ENCODE peak calls at places on chromosomes 16 and 17, in seven cellular contexts. W is AG04450, F is upper lobe of right lung, K is neural progenitor cell, I is fibroblast of the aortic adventitia, Y is cardiac muscle cell, O is tibial artery. E is an unnamed sample.

GRCh38 chr17:65801513-65801912 is 240.1 kb upstream of the AXIN2 start:
- DNase-seq in W (no peak), F (no peak), Y (no peak), O (no peak), I (no peak), K (no peak), E (no peak)

GRCh38 chr17:40450175-40450574 is 6.9 kb downstream of the IGFBP4 start:
- DNase-seq in W (no peak), F (no peak), O (no peak), K (peak; percentile 49), Y (no peak), I (peak; percentile 55), E (no peak)

GRCh38 chr16:6031567-6031966 is 934.0 kb upstream of the EEF2KMT start:
- DNase-seq in F (no peak), W (no peak), I (no peak), K (no peak), O (no peak), Y (no peak), E (no peak)

GRCh38 chr16:15509593-15510520 is 75.5 kb downstream of the BMERB1 start:
- DNase-seq in K (peak; percentile 52), Y (no peak), F (no peak), I (peak; percentile 21), W (no peak), O (no peak), E (peak; percentile 83)

GRCh38 chr17:82531431-82531881 is 11.9 kb downstream of the FOXK2 start:
- DNase-seq in O (no peak), Y (no peak), W (peak; percentile 48), I (peak; percentile 49), K (no peak), F (no peak), E (peak; percentile 78)

GRCh38 chr16:53745126-53745525 is 41.2 kb downstream of the FTO start:
- DNase-seq in I (peak; percentile 76), W (no peak), Y (no peak), F (no peak), O (no peak), K (no peak), E (no peak)

GRCh38 chr17:68089881-68090280 is 54.3 kb downstream of the KPNA2 start:
- DNase-seq in O (peak; percentile 41), I (no peak), Y (no peak), W (no peak), K (no peak), F (peak; percentile 72), E (no peak)

GRCh38 chr17:31252741-31253140 is 44.3 kb downstream of the OMG start:
- DNase-seq in W (no peak), Y (no peak), K (no peak), I (no peak), O (no peak), F (no peak), E (no peak)

GRCh38 chr16:84359326-84359725 is 9.0 kb upstream of the ATP2C2 start:
- DNase-seq in Y (no peak), W (no peak), F (no peak), K (no peak), I (no peak), O (no peak), E (no peak)

GRCh38 chr16:84361546-84361945 is 6.8 kb upstream of the ATP2C2 start:
- DNase-seq in K (no peak), Y (no peak), W (no peak), O (no peak), I (no peak), F (no peak), E (no peak)

GRCh38 chr16:84358601-84359295 is 9.6 kb upstream of the ATP2C2 start:
- DNase-seq in W (no peak), O (no peak), F (no peak), I (no peak), Y (no peak), K (no peak), E (no peak)

GRCh38 chr16:84360748-84361147 is 7.6 kb upstream of the ATP2C2 start:
- DNase-seq in O (no peak), W (no peak), K (no peak), I (no peak), Y (no peak), F (no peak), E (no peak)

DNA sequence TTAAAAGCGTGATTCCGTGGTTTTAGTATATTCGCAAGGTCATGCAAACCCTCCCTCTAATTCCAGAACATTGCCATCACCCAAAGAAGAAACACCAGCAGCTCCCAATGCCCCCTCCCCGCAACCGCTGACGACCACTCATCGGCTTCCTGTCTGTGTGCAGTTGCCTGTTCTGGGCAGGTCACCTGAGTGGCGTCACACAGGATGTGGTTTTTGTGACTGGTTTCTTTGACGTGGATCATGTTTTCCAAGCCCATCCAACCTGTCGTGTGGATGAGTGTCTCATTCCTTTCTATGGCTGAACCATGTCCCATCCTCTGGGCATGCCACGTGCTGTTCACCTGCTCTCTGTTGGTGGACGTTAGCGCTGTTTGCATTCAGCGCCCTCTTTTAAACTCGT is 8.2 kb upstream of the ATP2C2 start:
- DNase-seq in F (no peak), O (no peak), I (no peak), K (no peak), W (no peak), Y (no peak), E (peak; percentile 2)
- H3K4me3 ChIP-seq in F (no peak overlapping the region), O (no peak overlapping the region), I (no peak overlapping the region), K (no peak overlapping the region), W (no peak overlapping the region), Y (no peak overlapping the region), E (no peak overlapping the region)

GRCh38 chr17:17512866-17513265 is 16.7 kb upstream of the RASD1 start:
- DNase-seq in I (no peak), K (no peak), W (no peak), O (no peak), F (no peak), Y (no peak), E (no peak)

GRCh38 chr17:17510456-17511292 is 14.5 kb upstream of the RASD1 start:
- DNase-seq in Y (no peak), W (no peak), K (no peak), F (no peak), I (no peak), O (no peak), E (no peak)

GRCh38 chr17:17511971-17512858 is 16.0 kb upstream of the RASD1 start:
- DNase-seq in Y (no peak), W (peak; percentile 75), O (no peak), I (peak; percentile 93), K (no peak), F (no peak), E (peak; percentile 96)

GRCh38 chr17:17509601-17510425 is 13.6 kb upstream of the RASD1 start:
- DNase-seq in Y (no peak), O (no peak), I (no peak), W (no peak), K (no peak), F (no peak), E (no peak)

DNA sequence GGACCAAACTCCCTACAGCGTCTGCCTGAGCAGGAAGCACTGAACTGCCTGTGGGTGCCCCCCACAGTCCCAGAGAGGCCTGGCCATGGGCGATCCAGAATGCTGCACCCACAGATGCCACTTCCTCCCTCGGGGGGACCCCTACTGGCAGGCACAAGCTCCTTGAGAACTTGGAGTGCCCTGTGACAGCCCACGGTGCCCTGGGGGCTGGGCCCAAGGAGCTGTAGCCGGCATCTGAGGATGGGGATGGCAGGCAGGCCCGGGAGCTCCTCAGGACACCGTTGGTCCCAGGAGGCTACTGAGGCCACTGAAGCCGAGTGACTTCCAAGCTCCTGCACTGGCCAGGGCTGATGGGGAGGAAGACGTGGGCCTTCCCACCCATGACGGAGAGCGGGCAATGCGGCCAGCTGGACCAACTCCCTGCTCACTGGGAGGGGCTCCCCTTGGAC is 15.1 kb upstream of the RASD1 start:
- DNase-seq in Y (no peak), F (peak; percentile 54), O (no peak), I (no peak), K (no peak), W (no peak), E (no peak)
- TF ChIP-seq CTCF in Y (no peak), F (no peak), O (no peak), I (no peak), K (no peak), W (no peak), E (no peak)

DNA sequence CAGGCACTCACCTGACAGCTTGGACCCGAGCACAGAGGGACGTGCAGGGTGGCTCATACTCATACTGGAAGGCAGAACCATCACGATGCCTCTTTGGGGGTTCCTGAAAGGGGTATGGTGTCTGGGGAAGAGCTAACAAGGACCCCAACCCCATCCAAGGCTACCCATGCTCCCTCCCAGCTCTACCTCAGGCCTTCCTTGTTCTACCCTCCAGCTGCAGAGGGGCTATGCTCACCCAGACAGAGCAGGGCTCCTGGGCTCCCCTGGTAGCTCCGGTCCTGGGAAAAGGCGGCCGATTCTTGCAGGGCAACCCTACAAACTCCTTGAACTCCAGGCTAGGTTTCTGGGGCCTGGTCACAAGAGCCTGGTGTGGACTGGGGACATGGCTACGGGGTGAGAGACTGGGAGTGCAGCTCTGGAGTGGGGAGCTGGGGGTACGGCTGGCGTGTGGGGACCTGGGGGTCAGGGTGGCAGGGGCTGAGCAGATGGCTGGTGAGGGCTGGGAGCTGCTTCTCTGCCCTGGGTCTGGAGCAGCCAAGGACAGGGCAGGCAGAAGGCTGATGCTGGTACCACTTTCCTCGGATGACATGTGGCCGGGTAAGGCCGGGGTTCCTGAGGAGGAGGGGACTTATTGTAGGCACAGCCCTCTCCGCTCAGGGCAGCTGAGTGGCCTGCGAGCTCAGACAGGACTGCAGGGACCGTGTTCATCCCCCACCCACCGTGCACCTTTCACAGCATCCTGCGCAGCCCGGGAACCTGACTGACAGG is 2.1 kb downstream of the ACD start:
- DNase-seq in K (no peak), I (no peak), F (no peak), W (no peak), Y (no peak), O (no peak), E (no peak)
- H3K4me3 ChIP-seq in K (no peak overlapping the region), I (no peak overlapping the region), F (no peak overlapping the region), W (no peak overlapping the region), Y (no peak overlapping the region), O (no peak overlapping the region), E (no peak overlapping the region)

GRCh38 chr16:35148748-35149147 is 1689.3 kb downstream of the TP53TG3F start:
- DNase-seq in F (no peak), K (no peak), O (no peak), Y (no peak), I (no peak), W (no peak), E (no peak)
- TF ChIP-seq CTCF in F (no peak), K (no peak), O (no peak), Y (no peak), I (no peak), W (no peak), E (no peak)

GRCh38 chr17:1730004-1730344 is 5.5 kb downstream of the WDR81 start:
- DNase-seq in W (no peak), K (no peak), Y (no peak), I (no peak), O (no peak), F (no peak), E (no peak)

GRCh38 chr17:1733047-1733357 is 8.5 kb downstream of the WDR81 start:
- DNase-seq in O (no peak), Y (no peak), K (no peak), I (no peak), W (no peak), F (no peak), E (no peak)

GRCh38 chr17:1731194-1731506 is 6.6 kb downstream of the WDR81 start:
- DNase-seq in K (no peak), W (no peak), F (no peak), I (no peak), Y (no peak), O (no peak), E (no peak)

GRCh38 chr17:1732241-1733046 is 7.9 kb downstream of the WDR81 start:
- DNase-seq in O (no peak), Y (no peak), W (no peak), K (no peak), F (no peak), I (no peak), E (no peak)

GRCh38 chr17:1730345-1731193 is 6.1 kb downstream of the WDR81 start:
- DNase-seq in Y (no peak), O (peak; percentile 90), I (peak; percentile 91), K (no peak), F (peak; percentile 86), W (no peak), E (peak; percentile 81)
- H3K4me3 ChIP-seq in Y (no peak overlapping the region), O (peak overlapping the region; percentile 8), I (peak overlapping the region; percentile 41), K (no peak overlapping the region), F (peak overlapping the region; percentile 28), W (no peak overlapping the region), E (no peak overlapping the region)